ENCODE peak calls at places on chromosome 2, in eight cellular contexts. J is activated T-cell treated with anti-CD3 and anti-CD28 coated beads for 48 hours; O is mesenteric fat pad; X is Kasumi-1; D is naive thymus-derived CD8-positive, alpha-beta T cell; Z is activated CD8-positive, alpha-beta memory T cell treated with anti-CD3 and anti-CD28 coated beads, Interleukin-2, amount 10 ng/mL, durations not matched to agents 7 days and 5 days; S is BJ; N is RPMI8226. G is an unnamed sample.

GRCh38 chr2:58110765-58111164 is 64.2 kb downstream of the VRK2 start:
- DNase-seq in J (no peak), O (no peak), X (no peak), D (no peak), Z (no peak), S (no peak), N (no peak), G (no peak)

GRCh38 chr2:36701391-36701795 is 4.9 kb downstream of the VIT start:
- DNase-seq in J (no peak), O (no peak), X (no peak), D (no peak), Z (no peak), S (no peak), N (no peak), G (peak)

GRCh38 chr2:170361359-170361936 is 183.5 kb downstream of the MYO3B start:
- DNase-seq in J (peak), O (no peak), X (peak), D (peak), Z (peak), S (no peak), N (peak), G (peak)

GRCh38 chr2:108288534-108289106 is at the start of gene SULT1C2:
- DNase-seq in J (no peak), O (no peak), X (peak), D (no peak), Z (no peak), S (no peak), N (no peak), G (peak)

GRCh38 chr2:61017556-61018318 is at the start of the genes PEX13 and PUS10:
- DNase-seq in J (peak), O (no peak), X (peak), D (peak), Z (peak), S (no peak), N (peak), G (peak)

GRCh38 chr2:190636362-190636761 is 12.5 kb upstream of the NAB1 start:
- DNase-seq in J (no peak), O (no peak), X (no peak), D (no peak), Z (no peak), S (no peak), N (no peak), G (peak)

GRCh38 chr2:10326707-10327594 is 24.2 kb downstream of the HPCAL1 start:
- DNase-seq in J (no peak), O (no peak), X (no peak), D (no peak), Z (no peak), S (no peak), N (peak), G (no peak)

GRCh38 chr2:18949871-18950597 is 360.7 kb upstream of the NT5C1B start:
- DNase-seq in J (no peak), O (no peak), X (no peak), D (no peak), Z (no peak), S (peak), N (no peak), G (peak)

GRCh38 chr2:128413718-128414341 is 95.2 kb upstream of the HS6ST1 start:
- DNase-seq in J (no peak), O (no peak), X (peak), D (no peak), Z (peak), S (no peak), N (no peak), G (no peak)

GRCh38 chr2:5661362-5661761 is 30.8 kb upstream of the SOX11 start:
- DNase-seq in J (no peak), O (no peak), X (no peak), D (no peak), Z (no peak), S (no peak), N (peak), G (no peak)

GRCh38 chr2:218878486-218878885 is 2.2 kb upstream of the WNT10A start:
- DNase-seq in J (no peak), O (no peak), X (no peak), D (no peak), Z (no peak), S (no peak), N (no peak), G (no peak)

GRCh38 chr2:208265371-208265806 is 666 bp upstream of the PIKFYVE start:
- DNase-seq in J (peak), O (no peak), X (peak), D (peak), Z (peak), S (no peak), N (peak), G (no peak)

GRCh38 chr2:144701259-144701658 is 181.3 kb upstream of the ZEB2 start:
- DNase-seq in J (no peak), O (no peak), X (no peak), D (no peak), Z (no peak), S (no peak), N (no peak), G (no peak)

GRCh38 chr2:105749583-105750399 is 5.1 kb downstream of the NCK2 start:
- DNase-seq in J (no peak), O (peak), X (no peak), D (no peak), Z (peak), S (no peak), N (peak), G (no peak)

GRCh38 chr2:223197046-223197445 is 145.1 kb downstream of the KCNE4 start:
- DNase-seq in J (no peak), O (no peak), X (no peak), D (no peak), Z (no peak), S (no peak), N (no peak), G (no peak)

GRCh38 chr2:148812306-148812705 is 62.7 kb upstream of the KIF5C start:
- DNase-seq in J (no peak), O (no peak), X (peak), D (no peak), Z (no peak), S (no peak), N (no peak), G (peak)

G was measured in A172.